ENCODE peak calls at places on chromosome 18, in four cellular contexts. C is K562, B is HepG2, E is A549. H is an unnamed sample.

GRCh38 chr18:21903688-21904087 is 163.1 kb downstream of the MIB1 start:
- DNase-seq in E (no peak), C (no peak), B (no peak), H (no peak)

GRCh38 chr18:31371970-31372369 is 4.6 kb upstream of the DSG4 start:
- DNase-seq in B (no peak), C (no peak), E (no peak), H (no peak)

GRCh38 chr18:71405142-71405806 is 1116.4 kb downstream of the SOCS6 start:
- DNase-seq in B (no peak), E (no peak), C (no peak), H (no peak)

GRCh38 chr18:24734058-24734457 is 273.6 kb downstream of the HRH4 start:
- DNase-seq in C (peak; percentile 15), B (peak; percentile 16), E (no peak), H (peak; percentile 36)

GRCh38 chr18:72155327-72155726 is 388.8 kb downstream of the CBLN2 start:
- DNase-seq in C (no peak), E (no peak), B (no peak), H (no peak)

GRCh38 chr18:10798727-10799435 is 273.1 kb downstream of the NAPG start:
- DNase-seq in B (peak; percentile 19), C (peak; percentile 26), E (peak; percentile 18), H (no peak)

GRCh38 chr18:2651981-2652380 is 3.5 kb upstream of the SMCHD1 start:
- DNase-seq in C (no peak), B (no peak), E (no peak), H (no peak)

GRCh38 chr18:69128978-69129377 is 271.7 kb upstream of the DOK6 start:
- DNase-seq in C (no peak), B (no peak), E (no peak), H (no peak)

GRCh38 chr18:43578636-43579203 is 301.4 kb upstream of the SYT4 start:
- DNase-seq in B (no peak), E (no peak), C (no peak), H (no peak)

GRCh38 chr18:50013363-50014138 is 181.4 kb downstream of the MYO5B start:
- DNase-seq in B (no peak), C (no peak), E (no peak), H (no peak)

GRCh38 chr18:51520676-51521180 is 323.2 kb upstream of the MEX3C start:
- DNase-seq in C (no peak), E (no peak), B (no peak), H (no peak)

GRCh38 chr18:13448028-13448795 is 229.7 kb downstream of the LDLRAD4 start:
- DNase-seq in E (no peak), B (no peak), C (no peak), H (no peak)

GRCh38 chr18:24656571-24656971 is 196.1 kb downstream of the HRH4 start:
- DNase-seq in B (no peak), C (no peak), E (no peak), H (no peak)

GRCh38 chr18:75364512-75364911 is 63.0 kb downstream of the SMIM21 start:
- DNase-seq in E (no peak), B (no peak), C (no peak), H (no peak)

GRCh38 chr18:12287684-12288405 is 20.2 kb upstream of the TUBB6 start:
- DNase-seq in B (peak; percentile 23), E (peak; percentile 36), C (peak; percentile 78), H (peak; percentile 57)

GRCh38 chr18:10184776-10185175 is 269.7 kb upstream of the APCDD1 start:
- DNase-seq in B (no peak), C (no peak), E (no peak), H (no peak)

GRCh38 chr18:63120541-63121059 is 199.0 kb downstream of the BCL2 start:
- DNase-seq in C (no peak), B (no peak), E (no peak), H (no peak)

GRCh38 chr18:9013926-9014373 is 88.5 kb upstream of the NDUFV2 start:
- DNase-seq in E (no peak), C (no peak), B (no peak), H (no peak)

GRCh38 chr18:45304558-45304957 is 310.7 kb upstream of the SLC14A2 start:
- DNase-seq in E (no peak), B (no peak), C (no peak), H (no peak)

GRCh38 chr18:67733094-67733493 is 216.6 kb upstream of the DSEL start:
- DNase-seq in C (no peak), B (no peak), E (no peak), H (no peak)

GRCh38 chr18:5456577-5457466 is 87.0 kb downstream of the EPB41L3 start:
- DNase-seq in C (no peak), B (peak; percentile 7), E (no peak), H (peak; percentile 35)

GRCh38 chr18:50616484-50617048 is 56.7 kb downstream of the MAPK4 start:
- DNase-seq in B (no peak), C (no peak), E (no peak), H (no peak)

GRCh38 chr18:79394438-79395307 is 1.1 kb upstream of the NFATC1 start:
- DNase-seq in E (no peak), B (no peak), C (peak; percentile 30), H (peak; percentile 53)
- TF ChIP-seq NR3C1 in E (no peak), B (no peak), C (no peak), H (no peak)

GRCh38 chr18:76376668-76377358 is 118.2 kb downstream of the ZNF516 start:
- DNase-seq in C (peak; percentile 13), B (no peak), E (no peak), H (no peak)
- TF ChIP-seq NR3C1 in C (no peak), B (no peak), E (no peak), H (no peak)

GRCh38 chr18:59414254-59414653 is 55.2 kb upstream of the LMAN1 start:
- DNase-seq in E (no peak), C (no peak), B (no peak), H (no peak)

GRCh38 chr18:59423251-59423650 is 64.2 kb upstream of the LMAN1 start:
- DNase-seq in E (no peak), B (no peak), C (no peak), H (no peak)

GRCh38 chr18:59416818-59417217 is 57.8 kb upstream of the LMAN1 start:
- DNase-seq in C (no peak), B (no peak), E (no peak), H (no peak)

GRCh38 chr18:59420244-59420643 is 61.2 kb upstream of the LMAN1 start:
- DNase-seq in C (no peak), B (no peak), E (no peak), H (no peak)

GRCh38 chr18:59419386-59419785 is 60.3 kb upstream of the LMAN1 start:
- DNase-seq in B (no peak), E (no peak), C (no peak), H (no peak)
- TF ChIP-seq NR3C1 in B (no peak), E (no peak), C (no peak), H (no peak)

GRCh38 chr18:36402765-36403396 is 105.4 kb downstream of the FHOD3 start:
- DNase-seq in C (peak; percentile 19), B (no peak), E (no peak), H (peak; percentile 39)
- TF ChIP-seq NR3C1 in C (no peak), B (no peak), E (no peak), H (no peak)

DNA sequence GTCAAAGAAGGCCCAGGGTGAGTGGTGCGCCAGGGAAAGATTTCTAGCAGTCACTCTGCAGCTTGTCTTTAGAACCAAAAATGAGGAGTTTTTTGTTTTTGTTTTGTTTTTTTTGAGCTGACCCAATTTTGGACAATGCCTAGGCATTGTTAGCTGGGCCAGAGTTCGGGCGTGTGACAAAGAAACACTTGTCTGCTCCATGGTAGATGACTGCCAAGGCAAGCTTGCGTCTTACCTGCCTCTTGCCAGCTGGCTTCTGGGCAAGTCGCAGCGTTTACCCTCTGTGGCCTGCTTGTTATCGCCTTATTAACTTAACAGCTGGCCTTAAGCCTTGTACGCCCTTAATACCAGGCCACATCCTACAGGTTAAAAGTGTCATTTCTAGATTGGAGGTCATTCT is 114.3 kb downstream of the GALNT1 start:
- DNase-seq in C (no peak), E (no peak), B (no peak), H (no peak)
- TF ChIP-seq NR3C1 in C (no peak), E (no peak), B (no peak), H (no peak)

DNA sequence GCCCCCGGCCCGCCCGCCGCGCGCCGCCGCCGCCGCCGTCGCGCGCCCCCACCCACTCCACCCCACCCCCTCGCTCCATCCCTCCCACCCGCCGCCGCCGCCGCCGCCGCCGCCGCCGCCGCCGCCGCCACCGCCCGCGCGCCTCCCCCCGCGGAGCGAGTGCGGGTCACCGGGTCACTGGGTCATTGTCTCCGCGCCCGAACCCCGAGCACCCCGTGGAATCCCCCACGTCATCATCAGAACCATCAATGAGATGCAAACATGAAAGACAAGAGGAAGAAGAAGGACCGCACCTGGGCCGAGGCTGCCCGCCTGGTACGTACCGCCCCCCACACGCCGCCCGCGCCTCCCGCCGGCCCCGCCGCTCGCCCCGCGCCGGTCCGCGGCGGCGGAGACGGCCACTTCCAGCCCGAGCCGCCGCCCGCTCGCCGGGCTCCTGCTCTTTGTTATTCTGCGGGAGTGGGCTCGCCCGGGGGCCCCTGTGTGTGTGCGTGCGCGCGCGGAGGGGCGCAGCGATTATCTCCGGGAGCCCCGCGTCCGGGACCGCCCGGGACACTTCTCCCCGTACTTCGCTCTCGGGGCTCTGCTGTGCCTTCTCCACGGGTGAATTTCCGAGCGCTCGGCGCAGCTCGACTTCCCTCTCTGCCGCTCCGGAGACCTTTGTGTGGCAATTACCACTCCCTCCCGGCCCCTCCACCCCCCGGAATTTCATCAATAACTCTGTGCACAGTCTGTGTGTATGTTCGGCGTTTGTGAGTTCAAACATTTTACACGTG is 540 bp downstream of the ASXL3 start:
- DNase-seq in E (no peak), B (peak; percentile 1), C (no peak), H (peak; percentile 35)
- TF ChIP-seq NR3C1 in E (no peak), B (no peak), C (no peak), H (no peak)

GRCh38 chr18:48488388-48488850 is 50.4 kb upstream of the CTIF start:
- DNase-seq in B (peak; percentile 97), C (peak; percentile 14), E (peak; percentile 50), H (no peak)
- TF ChIP-seq NR3C1 in B (no peak), C (no peak), E (no peak), H (no peak)